ENCODE peak calls at places on chromosomes 5 and 9, in four cellular contexts. S is HS-5, X is upper lobe of left lung, C is NCI-H2171. D is an unnamed sample.

GRCh38 chr9:87375397-87376073 is 122.1 kb upstream of the DAPK1 start:
- DNase-seq in C (no peak), X (no peak), S (peak), D (no peak)

GRCh38 chr5:144465441-144465840 is 294.8 kb downstream of the KCTD16 start:
- DNase-seq in X (no peak), C (no peak), S (no peak), D (no peak)

GRCh38 chr5:64074533-64074932 is 91.1 kb upstream of the RNF180 start:
- DNase-seq in S (peak), C (no peak), X (no peak), D (no peak)

GRCh38 chr5:19977069-19977468 is 10.9 kb downstream of the CDH18 start:
- DNase-seq in S (no peak), X (no peak), C (no peak), D (no peak)

GRCh38 chr5:159883522-159883950 is 32.7 kb upstream of the ADRA1B start:
- DNase-seq in C (no peak), S (peak), X (no peak), D (no peak)

GRCh38 chr9:131518553-131518952 is 12.5 kb downstream of the UCK1 start:
- DNase-seq in S (no peak), X (no peak), C (no peak), D (no peak)

GRCh38 chr9:112550531-112550930 is 63.9 kb downstream of the KIAA1958 start:
- DNase-seq in S (no peak), C (no peak), X (no peak), D (no peak)

GRCh38 chr5:72427488-72428437 is 79.4 kb downstream of the ZNF366 start:
- DNase-seq in C (no peak), S (no peak), X (no peak), D (no peak)

GRCh38 chr5:2739360-2740050 is 12.0 kb downstream of the IRX2 start:
- DNase-seq in X (peak), C (no peak), S (no peak), D (no peak)

GRCh38 chr5:57986746-57987145 is 473.1 kb downstream of the PLK2 start:
- DNase-seq in C (no peak), X (no peak), S (no peak), D (no peak)

GRCh38 chr5:42870882-42871418 is 59.3 kb upstream of the SELENOP start:
- DNase-seq in S (no peak), C (no peak), X (no peak), D (no peak)

GRCh38 chr9:87237337-87237736 is 260.3 kb upstream of the DAPK1 start:
- DNase-seq in X (no peak), S (no peak), C (no peak), D (no peak)

GRCh38 chr9:6884960-6885359 is 127.2 kb downstream of the KDM4C start:
- DNase-seq in S (no peak), C (no peak), X (no peak), D (no peak)

GRCh38 chr5:176446884-176447537 is 1.2 kb upstream of the FAF2 start:
- DNase-seq in S (no peak), C (no peak), X (peak), D (no peak)

GRCh38 chr5:91162534-91163381 is 220.4 kb downstream of the ARRDC3 start:
- DNase-seq in C (no peak), S (peak), X (no peak), D (no peak)

GRCh38 chr5:64347308-64347707 is 158.5 kb upstream of the RGS7BP start:
- DNase-seq in S (no peak), C (no peak), X (no peak), D (no peak)

D was measured in amygdala.